ENCODE peak calls at places on chromosomes 7 and 10, in four cellular contexts. Y, M, D and Z are unnamed samples.
A peak's percentile ranks its signal among the peaks of the same experiment; 100 is the strongest.

GRCh38 chr7:127366680-127367079 is 25.8 kb downstream of the ZNF800 start:
- DNase-seq in Y (no peak), M (no peak), D (no peak), Z (no peak)

GRCh38 chr10:62858364-62858763 is 42.2 kb upstream of the EGR2 start:
- DNase-seq in M (no peak), Y (peak; percentile 13), D (no peak), Z (no peak)

GRCh38 chr7:2199956-2200583 is 32.7 kb downstream of the MAD1L1 start:
- DNase-seq in M (no peak), Y (no peak), D (no peak), Z (no peak)

GRCh38 chr7:131250331-131250730 is 77.3 kb upstream of the MKLN1 start:
- DNase-seq in D (no peak), Y (no peak), M (no peak), Z (no peak)

GRCh38 chr7:150986099-150986512 is 4.7 kb upstream of the NOS3 start:
- DNase-seq in D (peak; percentile 80), M (peak; percentile 80), Y (no peak), Z (peak; percentile 61)

GRCh38 chr7:133423618-133424017 is 170.7 kb downstream of the EXOC4 start:
- DNase-seq in M (no peak), Y (no peak), D (no peak), Z (no peak)

GRCh38 chr7:73839743-73840714 is 2.3 kb downstream of the METTL27 start:
- DNase-seq in Y (no peak), M (no peak), D (no peak), Z (no peak)

GRCh38 chr7:17633099-17633498 is 307.2 kb downstream of the SNX13 start:
- DNase-seq in Y (no peak), M (no peak), D (no peak), Z (no peak)

GRCh38 chr7:30913821-30914515 is 2.3 kb downstream of the AQP1 start:
- DNase-seq in Y (no peak), M (no peak), D (no peak), Z (no peak)

GRCh38 chr7:30912986-30913671 is 1.5 kb downstream of the AQP1 start:
- DNase-seq in M (no peak), Y (no peak), D (no peak), Z (no peak)

GRCh38 chr7:30915751-30916150 is 4.1 kb downstream of the AQP1 start:
- DNase-seq in Y (no peak), D (no peak), M (no peak), Z (no peak)

GRCh38 chr7:30916255-30916654 is 4.6 kb downstream of the AQP1 start:
- DNase-seq in M (no peak), Y (no peak), D (no peak), Z (no peak)

GRCh38 chr7:30914611-30915601 is 3.3 kb downstream of the AQP1 start:
- DNase-seq in Y (no peak), D (peak; percentile 68), M (no peak), Z (no peak)
- H3K4me3 ChIP-seq in Y (no peak overlapping the region), D (no peak overlapping the region), M (peak overlapping the region; percentile 42), Z (no peak overlapping the region)

GRCh38 chr7:154928136-154929005 is 74.6 kb downstream of the PAXIP1 start:
- DNase-seq in Y (peak; percentile 89), M (no peak), D (peak; percentile 92), Z (peak; percentile 25)
- H3K4me3 ChIP-seq in Y (peak overlapping the region; percentile 53), M (peak overlapping the region; percentile 61), D (peak overlapping the region; percentile 82), Z (peak overlapping the region; percentile 27)

DNA sequence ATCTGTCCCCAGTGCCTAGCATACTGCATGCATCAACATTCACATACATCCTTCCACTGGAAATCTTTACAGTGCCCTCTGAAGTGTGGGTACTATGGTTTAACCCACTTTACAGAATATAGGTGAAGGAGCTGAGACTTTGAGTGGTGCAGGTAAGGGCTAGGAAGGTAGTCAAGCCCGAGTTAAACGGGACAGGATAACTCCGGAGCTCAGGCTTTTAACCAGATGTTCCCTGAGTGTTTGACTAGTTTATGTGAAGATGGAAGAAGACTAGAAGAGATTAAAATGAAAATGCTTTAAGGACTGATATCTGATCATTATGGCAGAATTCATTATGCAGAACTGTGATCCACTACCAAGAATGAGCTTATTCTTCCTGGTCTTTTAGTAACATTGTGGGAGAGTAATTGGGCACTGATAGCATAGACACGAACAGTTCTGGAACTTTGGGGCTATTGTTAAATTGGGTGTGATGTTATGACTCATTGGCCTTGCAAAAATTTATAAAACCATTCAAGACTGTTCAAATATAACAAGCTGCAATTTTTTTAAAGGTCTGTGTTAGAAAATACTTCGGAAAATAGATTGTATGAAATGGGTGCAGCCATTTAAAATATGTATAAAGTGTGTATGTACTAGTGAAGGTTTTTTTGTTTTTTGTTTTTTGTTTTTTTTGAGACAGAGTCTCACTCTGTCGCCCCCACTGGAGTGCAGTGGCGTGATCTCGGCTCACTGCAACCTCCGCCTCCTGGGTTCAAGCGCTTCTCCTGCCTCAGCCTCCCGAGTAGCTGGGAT is 4.4 kb downstream of the CUL1 start:
- DNase-seq in D (no peak), M (no peak), Y (no peak), Z (no peak)
- H3K4me3 ChIP-seq in D (peak overlapping the region; percentile 6), M (no peak overlapping the region), Y (no peak overlapping the region), Z (no peak overlapping the region)

GRCh38 chr10:102132193-102132562 is 662 bp upstream of the PPRC1 start:
- DNase-seq in D (no peak), M (no peak), Y (no peak), Z (no peak)
- H3K4me3 ChIP-seq in D (peak overlapping the region; percentile 89), M (peak overlapping the region; percentile 99), Y (peak overlapping the region; percentile 91), Z (peak overlapping the region; percentile 99)